ENCODE peak calls at places on chromosomes 4 and X, in four cellular contexts. H is hepatocyte, L is midbrain, J is NCI-H524. P is an unnamed sample.

GRCh38 chr4:187179086-187180070 is 455.7 kb upstream of the FAT1 start:
- DNase-seq in J (no peak), L (no peak), H (no peak), P (no peak)

GRCh38 chr4:27398911-27399310 is 538.3 kb downstream of the STIM2 start:
- DNase-seq in L (no peak), H (no peak), J (no peak), P (no peak)

GRCh38 chr4:170089274-170089742 is 448 bp downstream of the AADAT start:
- DNase-seq in J (peak), H (peak), L (peak), P (no peak)

GRCh38 chr4:22762548-22762947 is 69.8 kb downstream of the GBA3 start:
- DNase-seq in L (no peak), H (no peak), J (no peak), P (no peak)

GRCh38 chr4:145843148-145843547 is 95.5 kb downstream of the ZNF827 start:
- DNase-seq in J (no peak), H (no peak), L (no peak), P (peak)

GRCh38 chr4:186820371-186820990 is 96.8 kb upstream of the FAT1 start:
- DNase-seq in J (peak), H (peak), L (peak), P (no peak)

GRCh38 chrX:50691820-50692219 is 122.2 kb downstream of the SHROOM4 start:
- DNase-seq in H (peak), J (peak), L (peak), P (peak)

GRCh38 chr4:82523179-82523578 is 38.6 kb downstream of the TMEM150C start:
- DNase-seq in J (no peak), L (no peak), H (no peak), P (no peak)

GRCh38 chr4:16075975-16076757 is 7.7 kb downstream of the PROM1 start:
- DNase-seq in H (no peak), L (no peak), J (no peak), P (no peak)

GRCh38 chr4:25941441-25941840 is 27.4 kb downstream of the SMIM20 start:
- DNase-seq in H (no peak), L (no peak), J (no peak), P (no peak)

GRCh38 chr4:38129452-38129830 is 169.2 kb downstream of the PTTG2 start:
- DNase-seq in H (no peak), J (no peak), L (no peak), P (no peak)

GRCh38 chrX:120145295-120145925 is 13.0 kb upstream of the RHOXF2 start:
- DNase-seq in L (no peak), J (no peak), H (no peak), P (no peak)

GRCh38 chr4:2803624-2804448 is 11.0 kb downstream of the SH3BP2 start:
- DNase-seq in L (no peak), H (no peak), J (peak), P (peak)

GRCh38 chrX:9611436-9612145 is 146.7 kb downstream of the TBL1X start:
- DNase-seq in H (no peak), L (no peak), J (peak), P (no peak)

GRCh38 chrX:15242899-15243555 is 26.9 kb downstream of the ASB9 start:
- DNase-seq in H (peak), L (peak), J (peak), P (no peak)